ENCODE peak calls at places on chromosomes 1 and 21, in six cellular contexts. One of them, this sample, is unnamed.

GRCh38 chr1:76562292-76562691 is 305.0 kb upstream of the ST6GALNAC5 start:
- DNase-seq in right lobe of liver: no peak
- DNase-seq in ovary: no peak
- DNase-seq in body of pancreas: no peak
- DNase-seq in A549: no peak
- DNase-seq in GM12891: no peak
- DNase-seq in this sample: no peak

GRCh38 chr21:15616864-15617574 is 112.8 kb upstream of the USP25 start:
- DNase-seq in body of pancreas: no peak
- DNase-seq in right lobe of liver: no peak
- DNase-seq in A549: no peak
- DNase-seq in ovary: no peak
- DNase-seq in GM12891: no peak
- DNase-seq in this sample: no peak

GRCh38 chr1:213070399-213070798 is 19.4 kb downstream of the RPS6KC1 start:
- DNase-seq in body of pancreas: peak; percentile 37
- DNase-seq in ovary: no peak
- DNase-seq in A549: no peak
- DNase-seq in right lobe of liver: peak; percentile 47
- DNase-seq in GM12891: no peak
- DNase-seq in this sample: no peak

GRCh38 chr1:107093385-107093784 is 36.9 kb downstream of the PRMT6 start:
- DNase-seq in body of pancreas: no peak
- DNase-seq in A549: no peak
- DNase-seq in right lobe of liver: no peak
- DNase-seq in ovary: no peak
- DNase-seq in GM12891: no peak
- DNase-seq in this sample: no peak

GRCh38 chr1:33433509-33434362 is 2.8 kb upstream of the PHC2 start:
- DNase-seq in ovary: peak; percentile 56
- DNase-seq in right lobe of liver: no peak
- DNase-seq in A549: peak; percentile 16
- DNase-seq in body of pancreas: peak; percentile 78
- DNase-seq in GM12891: no peak
- DNase-seq in this sample: no peak

GRCh38 chr1:53689736-53690401 is 49.1 kb downstream of the GLIS1 start:
- DNase-seq in right lobe of liver: no peak
- DNase-seq in ovary: no peak
- DNase-seq in body of pancreas: no peak
- DNase-seq in GM12891: no peak
- DNase-seq in A549: no peak
- DNase-seq in this sample: no peak

GRCh38 chr1:202189919-202190715 is 3.5 kb upstream of the LGR6 start:
- DNase-seq in A549: no peak
- DNase-seq in right lobe of liver: no peak
- DNase-seq in body of pancreas: no peak
- DNase-seq in GM12891: no peak
- DNase-seq in ovary: no peak
- DNase-seq in this sample: no peak

GRCh38 chr1:226814751-226815496 is 55.5 kb upstream of the PSEN2 start:
- DNase-seq in A549: peak; percentile 56
- DNase-seq in GM12891: no peak
- DNase-seq in body of pancreas: peak; percentile 44
- DNase-seq in right lobe of liver: no peak
- DNase-seq in ovary: no peak
- DNase-seq in this sample: no peak

GRCh38 chr1:207983044-207983443 is 72.1 kb upstream of the CD34 start:
- DNase-seq in ovary: no peak
- DNase-seq in GM12891: no peak
- DNase-seq in body of pancreas: no peak
- DNase-seq in right lobe of liver: no peak
- DNase-seq in A549: no peak
- DNase-seq in this sample: no peak

GRCh38 chr1:8551057-8551456 is 233.1 kb downstream of the SLC45A1 start:
- DNase-seq in GM12891: no peak
- DNase-seq in ovary: no peak
- DNase-seq in right lobe of liver: no peak
- DNase-seq in A549: peak; percentile 18
- DNase-seq in body of pancreas: no peak
- DNase-seq in this sample: no peak

GRCh38 chr1:63662056-63662836 is 69.0 kb downstream of the PGM1 start:
- DNase-seq in ovary: peak; percentile 59
- DNase-seq in GM12891: no peak
- DNase-seq in right lobe of liver: no peak
- DNase-seq in body of pancreas: peak; percentile 11
- DNase-seq in A549: peak; percentile 50
- DNase-seq in this sample: peak; percentile 15

GRCh38 chr1:204194080-204194479 is 2.2 kb downstream of the KISS1 start:
- DNase-seq in body of pancreas: no peak
- DNase-seq in ovary: peak; percentile 12
- DNase-seq in GM12891: no peak
- DNase-seq in A549: no peak
- DNase-seq in right lobe of liver: no peak
- DNase-seq in this sample: no peak

GRCh38 chr1:233723387-233723786 is 109.5 kb downstream of the KCNK1 start:
- DNase-seq in body of pancreas: no peak
- DNase-seq in ovary: no peak
- DNase-seq in right lobe of liver: no peak
- DNase-seq in GM12891: no peak
- DNase-seq in A549: no peak
- DNase-seq in this sample: no peak

GRCh38 chr1:47934243-47934805 is 62.9 kb downstream of the TRABD2B start:
- DNase-seq in right lobe of liver: peak; percentile 75
- DNase-seq in ovary: peak; percentile 54
- DNase-seq in body of pancreas: peak; percentile 75
- DNase-seq in A549: no peak
- DNase-seq in GM12891: no peak
- DNase-seq in this sample: peak; percentile 86

GRCh38 chr1:100730130-100730529 is 10.6 kb downstream of the VCAM1 start:
- DNase-seq in right lobe of liver: no peak
- DNase-seq in A549: no peak
- DNase-seq in GM12891: no peak
- DNase-seq in body of pancreas: no peak
- DNase-seq in ovary: no peak
- DNase-seq in this sample: no peak

GRCh38 chr1:53183277-53183990 is 13.2 kb upstream of the CPT2 start:
- DNase-seq in A549: no peak
- DNase-seq in body of pancreas: peak; percentile 25
- DNase-seq in right lobe of liver: peak; percentile 94
- DNase-seq in ovary: peak; percentile 88
- DNase-seq in GM12891: no peak
- DNase-seq in this sample: no peak

GRCh38 chr1:59243544-59243943 is 53.4 kb upstream of the FGGY start:
- DNase-seq in body of pancreas: no peak
- DNase-seq in right lobe of liver: no peak
- DNase-seq in A549: no peak
- DNase-seq in GM12891: no peak
- DNase-seq in ovary: no peak
- DNase-seq in this sample: no peak

GRCh38 chr1:16076003-16076870 is 2.8 kb upstream of the FAM131C start:
- DNase-seq in right lobe of liver: no peak
- DNase-seq in A549: peak; percentile 70
- DNase-seq in body of pancreas: no peak
- DNase-seq in GM12891: no peak
- DNase-seq in ovary: no peak
- DNase-seq in this sample: no peak

GRCh38 chr1:203437696-203438315 is 37.8 kb upstream of the PRELP start:
- DNase-seq in ovary: no peak
- DNase-seq in GM12891: no peak
- DNase-seq in body of pancreas: no peak
- DNase-seq in A549: no peak
- DNase-seq in right lobe of liver: no peak
- DNase-seq in this sample: no peak

GRCh38 chr1:38973659-38974437 is 17.2 kb upstream of the AKIRIN1 start:
- DNase-seq in ovary: no peak
- DNase-seq in A549: no peak
- DNase-seq in right lobe of liver: no peak
- DNase-seq in body of pancreas: no peak
- DNase-seq in GM12891: no peak
- DNase-seq in this sample: no peak
- TF ChIP-seq POLR2A in ovary: no peak
- TF ChIP-seq POLR2A in A549: no peak
- TF ChIP-seq POLR2A in right lobe of liver: no peak
- TF ChIP-seq POLR2A in body of pancreas: no peak
- TF ChIP-seq POLR2A in GM12891: no peak
- TF ChIP-seq POLR2A in this sample: no peak

GRCh38 chr1:17117451-17118265 is 1.6 kb downstream of the PADI2 start:
- DNase-seq in GM12891: no peak
- DNase-seq in body of pancreas: peak; percentile 67
- DNase-seq in right lobe of liver: no peak
- DNase-seq in ovary: no peak
- DNase-seq in A549: no peak
- DNase-seq in this sample: no peak
- TF ChIP-seq POLR2A in GM12891: no peak
- TF ChIP-seq POLR2A in body of pancreas: no peak
- TF ChIP-seq POLR2A in right lobe of liver: no peak
- TF ChIP-seq POLR2A in ovary: no peak
- TF ChIP-seq POLR2A in A549: no peak
- TF ChIP-seq POLR2A in this sample: no peak

GRCh38 chr1:183918589-183918988 is 113.7 kb downstream of the RGL1 start:
- DNase-seq in GM12891: no peak
- DNase-seq in right lobe of liver: no peak
- DNase-seq in ovary: no peak
- DNase-seq in A549: no peak
- DNase-seq in body of pancreas: peak; percentile 18
- DNase-seq in this sample: no peak

GRCh38 chr1:183913556-183913955 is 108.6 kb downstream of the RGL1 start:
- DNase-seq in right lobe of liver: no peak
- DNase-seq in A549: no peak
- DNase-seq in GM12891: no peak
- DNase-seq in ovary: no peak
- DNase-seq in body of pancreas: no peak
- DNase-seq in this sample: no peak

GRCh38 chr1:183914283-183914682 is 109.4 kb downstream of the RGL1 start:
- DNase-seq in right lobe of liver: no peak
- DNase-seq in A549: no peak
- DNase-seq in body of pancreas: peak; percentile 35
- DNase-seq in GM12891: no peak
- DNase-seq in ovary: no peak
- DNase-seq in this sample: no peak

GRCh38 chr1:183914891-183915290 is 110.0 kb downstream of the RGL1 start:
- DNase-seq in body of pancreas: no peak
- DNase-seq in A549: no peak
- DNase-seq in ovary: no peak
- DNase-seq in right lobe of liver: no peak
- DNase-seq in GM12891: no peak
- DNase-seq in this sample: no peak

DNA sequence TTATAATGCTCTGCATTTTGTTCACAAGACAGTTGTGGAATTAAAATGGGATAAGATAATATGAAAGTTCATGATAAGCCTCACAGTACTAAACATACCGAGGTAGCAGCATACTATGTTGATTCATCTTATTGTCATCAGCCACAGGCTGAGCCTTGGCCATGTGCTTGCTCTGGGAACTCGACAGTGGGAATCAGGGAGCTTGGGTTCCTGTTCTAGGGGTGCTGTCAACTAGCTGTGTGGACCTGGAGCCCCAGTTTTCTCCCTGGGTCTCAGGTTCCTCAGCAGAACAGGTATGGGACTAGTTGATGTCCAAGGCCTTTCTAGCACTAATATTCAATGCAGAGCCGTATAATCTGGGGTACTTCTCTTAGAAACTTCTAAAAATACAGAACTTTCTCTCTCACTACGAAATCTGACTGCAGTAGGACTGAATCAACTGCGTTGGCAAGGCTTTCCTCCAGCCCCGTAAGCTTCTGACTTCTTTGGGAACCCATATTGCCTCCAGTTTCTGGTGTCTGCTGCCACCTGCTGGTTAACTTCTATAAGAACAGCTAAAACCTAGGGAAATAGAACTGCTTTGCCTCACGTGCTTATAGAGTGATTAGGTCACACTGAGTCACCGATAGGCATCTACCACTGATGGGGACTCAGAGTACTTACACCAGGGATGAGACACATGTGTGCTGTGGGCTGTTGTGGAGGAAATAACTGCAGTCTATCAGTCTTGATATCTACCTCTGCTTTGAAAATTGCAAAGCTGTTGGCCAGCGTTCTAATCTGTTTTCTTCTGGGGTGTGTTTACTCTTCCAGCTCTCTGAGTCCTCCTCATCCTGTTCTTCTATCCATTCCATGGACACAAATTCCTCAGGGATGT is 111.0 kb downstream of the RGL1 start:
- DNase-seq in GM12891: no peak
- DNase-seq in ovary: peak; percentile 71
- DNase-seq in right lobe of liver: peak; percentile 74
- DNase-seq in body of pancreas: peak; percentile 81
- DNase-seq in A549: peak; percentile 81
- DNase-seq in this sample: peak; percentile 69
- TF ChIP-seq POLR2A in GM12891: no peak
- TF ChIP-seq POLR2A in ovary: no peak
- TF ChIP-seq POLR2A in right lobe of liver: no peak
- TF ChIP-seq POLR2A in body of pancreas: no peak
- TF ChIP-seq POLR2A in A549: no peak
- TF ChIP-seq POLR2A in this sample: no peak

GRCh38 chr1:2300004-2300771 is 72.1 kb downstream of the SKI start:
- DNase-seq in body of pancreas: no peak
- DNase-seq in right lobe of liver: no peak
- DNase-seq in ovary: no peak
- DNase-seq in A549: no peak
- DNase-seq in GM12891: peak; percentile 97
- DNase-seq in this sample: no peak

GRCh38 chr1:2302292-2302925 is 74.3 kb downstream of the SKI start:
- DNase-seq in GM12891: no peak
- DNase-seq in ovary: no peak
- DNase-seq in right lobe of liver: no peak
- DNase-seq in A549: no peak
- DNase-seq in body of pancreas: no peak
- DNase-seq in this sample: no peak

GRCh38 chr1:2301607-2302291 is 73.6 kb downstream of the SKI start:
- DNase-seq in GM12891: no peak
- DNase-seq in body of pancreas: no peak
- DNase-seq in A549: no peak
- DNase-seq in ovary: no peak
- DNase-seq in right lobe of liver: no peak
- DNase-seq in this sample: no peak

GRCh38 chr1:2298685-2299673 is 70.9 kb downstream of the SKI start:
- DNase-seq in A549: no peak
- DNase-seq in body of pancreas: no peak
- DNase-seq in right lobe of liver: no peak
- DNase-seq in ovary: no peak
- DNase-seq in GM12891: no peak
- DNase-seq in this sample: no peak

DNA sequence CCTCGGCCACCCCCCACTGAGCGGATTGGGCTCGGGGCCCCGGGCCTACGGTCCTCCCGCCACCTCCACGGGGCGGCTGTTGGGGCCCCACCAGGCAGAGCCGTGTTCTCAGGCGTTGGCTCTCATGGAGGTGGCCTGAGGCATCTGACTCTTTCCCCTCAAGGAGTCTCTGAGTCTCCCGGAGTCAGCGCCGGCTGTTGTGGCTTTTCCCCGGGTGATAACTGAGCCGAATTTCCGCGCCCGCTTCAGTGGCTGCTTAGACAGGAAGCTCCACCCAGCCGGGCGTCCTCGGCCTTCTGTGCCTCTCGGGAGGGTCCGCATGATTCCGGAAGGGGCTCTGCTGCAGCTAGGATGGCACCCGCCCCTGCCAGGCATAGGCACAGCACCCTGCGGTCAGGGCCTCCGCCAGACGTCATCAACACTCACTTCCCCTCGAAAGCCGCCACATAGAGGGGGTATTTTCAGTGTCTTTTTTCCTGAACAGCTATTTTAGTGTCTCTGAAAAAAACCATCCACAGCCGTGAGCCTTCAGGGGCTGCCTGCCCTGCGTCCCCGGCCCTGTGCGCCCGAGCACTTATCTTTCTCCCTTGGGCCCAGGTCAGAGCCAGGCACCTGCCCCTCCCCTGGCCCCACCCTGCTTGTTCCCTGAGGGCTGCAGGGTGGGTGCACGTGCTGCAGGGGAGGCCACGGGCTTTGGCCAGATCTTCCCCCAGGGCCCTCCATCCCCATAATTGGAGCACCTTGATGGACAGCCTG is 72.9 kb downstream of the SKI start:
- DNase-seq in A549: no peak
- DNase-seq in body of pancreas: peak; percentile 85
- DNase-seq in GM12891: peak; percentile 83
- DNase-seq in right lobe of liver: no peak
- DNase-seq in ovary: no peak
- DNase-seq in this sample: peak; percentile 70
- TF ChIP-seq POLR2A in A549: no peak
- TF ChIP-seq POLR2A in body of pancreas: peak; percentile 31
- TF ChIP-seq POLR2A in GM12891: no peak
- TF ChIP-seq POLR2A in right lobe of liver: peak; percentile 43
- TF ChIP-seq POLR2A in ovary: no peak
- TF ChIP-seq POLR2A in this sample: no peak

This sample was measured in tibial nerve.